ENCODE peak calls at places on chromosome 16, in six cellular contexts. U is lower leg skin, M is AG04450, G is T-helper 2 cell, J is GM13976, K is ovary. O is an unnamed sample.

GRCh38 chr16:86319871-86320270 is 190.5 kb upstream of the FOXF1 start:
- DNase-seq in U (no peak), G (no peak), K (no peak), J (no peak), M (no peak), O (no peak)

GRCh38 chr16:10862432-10862831 is 14.6 kb upstream of the CIITA start:
- DNase-seq in K (no peak), U (no peak), G (no peak), M (no peak), J (no peak), O (peak; percentile 78)

GRCh38 chr16:67177743-67178699 is 5.7 kb downstream of the MATCAP1 start:
- DNase-seq in U (no peak), J (no peak), M (no peak), G (peak; percentile 48), K (peak; percentile 74), O (peak; percentile 83)

GRCh38 chr16:11799509-11800384 is 2.7 kb upstream of the ZC3H7A start:
- DNase-seq in U (no peak), J (no peak), K (no peak), G (no peak), M (no peak), O (no peak)

GRCh38 chr16:27991876-27992275 is 71.6 kb downstream of the GSG1L start:
- DNase-seq in M (no peak), K (no peak), U (no peak), G (no peak), J (no peak), O (no peak)

GRCh38 chr16:12896562-12896961 is 4.8 kb upstream of the SHISA9 start:
- DNase-seq in K (no peak), M (no peak), J (peak; percentile 27), U (no peak), G (no peak), O (no peak)

GRCh38 chr16:69563605-69564580 is 1.9 kb upstream of the NFAT5 start:
- DNase-seq in K (no peak), U (no peak), G (peak; percentile 60), J (peak; percentile 64), M (no peak), O (no peak)

GRCh38 chr16:3259829-3260228 is 3.4 kb upstream of the MEFV start:
- DNase-seq in K (no peak), J (no peak), U (no peak), M (no peak), G (no peak), O (no peak)

GRCh38 chr16:67563708-67564468 is 1.6 kb downstream of the CTCF start:
- DNase-seq in G (peak; percentile 27), U (peak; percentile 91), M (peak; percentile 57), K (no peak), J (no peak), O (peak; percentile 62)

GRCh38 chr16:67430504-67431076 is 331 bp upstream of the HSD11B2 start:
- DNase-seq in U (no peak), M (no peak), K (peak; percentile 66), J (no peak), G (no peak), O (no peak)

GRCh38 chr16:8729779-8730334 is 55.4 kb downstream of the ABAT start:
- DNase-seq in M (no peak), G (no peak), J (no peak), U (no peak), K (no peak), O (no peak)

GRCh38 chr16:29857133-29857760 is 5.8 kb downstream of the CDIPT start:
- DNase-seq in K (no peak), J (no peak), U (no peak), M (no peak), G (no peak), O (no peak)

GRCh38 chr16:85570213-85570734 is 42.8 kb upstream of the GSE1 start:
- DNase-seq in K (no peak), J (peak; percentile 58), U (no peak), M (no peak), G (peak; percentile 36), O (no peak)

GRCh38 chr16:17258848-17259713 is 211.7 kb downstream of the XYLT1 start:
- DNase-seq in G (no peak), U (no peak), M (no peak), K (no peak), J (peak; percentile 83), O (peak; percentile 29)

GRCh38 chr16:80841231-80841630 is 36.8 kb upstream of the CDYL2 start:
- DNase-seq in K (no peak), J (no peak), U (no peak), M (no peak), G (no peak), O (no peak)

GRCh38 chr16:88274847-88275246 is 107.9 kb upstream of the ZNF469 start:
- DNase-seq in G (no peak), J (no peak), K (peak; percentile 31), M (no peak), U (peak; percentile 79), O (no peak)

GRCh38 chr16:85554114-85554790 is 58.9 kb upstream of the GSE1 start:
- DNase-seq in M (no peak), J (peak; percentile 92), K (peak; percentile 65), U (peak; percentile 95), G (peak; percentile 86), O (peak; percentile 83)

GRCh38 chr16:48556913-48557351 is 53.0 kb downstream of the N4BP1 start:
- DNase-seq in M (peak; percentile 49), K (no peak), U (no peak), G (no peak), J (peak; percentile 40), O (no peak)

GRCh38 chr16:1825864-1826690 is 548 bp downstream of the HAGH start:
- DNase-seq in J (peak; percentile 89), K (no peak), U (peak; percentile 80), M (peak; percentile 8), G (peak; percentile 76), O (no peak)

GRCh38 chr16:55487048-55487803 is 8.2 kb downstream of the MMP2 start:
- DNase-seq in G (no peak), U (peak; percentile 94), K (peak; percentile 57), M (peak; percentile 76), J (no peak), O (no peak)

GRCh38 chr16:87602821-87603683 is 744 bp downstream of the JPH3 start:
- DNase-seq in G (no peak), J (no peak), K (no peak), U (no peak), M (no peak), O (no peak)

GRCh38 chr16:70253291-70254094 is 1.8 kb upstream of the EXOSC6 start:
- DNase-seq in G (no peak), K (no peak), U (peak; percentile 76), M (no peak), J (peak; percentile 48), O (no peak)

GRCh38 chr16:68760671-68761275 is 23.7 kb downstream of the CDH1 start:
- DNase-seq in U (no peak), G (no peak), K (no peak), M (no peak), J (peak; percentile 72), O (no peak)

GRCh38 chr16:49355923-49356665 is 17.5 kb upstream of the C16orf78 start:
- DNase-seq in K (no peak), J (no peak), G (no peak), M (no peak), U (peak; percentile 71), O (peak; percentile 34)

GRCh38 chr16:24700549-24701392 is 28.7 kb upstream of the TNRC6A start:
- DNase-seq in J (no peak), U (peak; percentile 89), M (peak; percentile 94), K (peak; percentile 73), G (no peak), O (peak; percentile 80)

GRCh38 chr16:85123891-85124635 is 11.8 kb upstream of the CIBAR2 start:
- DNase-seq in U (peak; percentile 93), G (no peak), K (no peak), J (no peak), M (peak; percentile 68), O (peak; percentile 49)

GRCh38 chr16:84391151-84391873 is 23.0 kb downstream of the ATP2C2 start:
- DNase-seq in U (no peak), M (no peak), K (no peak), J (no peak), G (no peak), O (no peak)

GRCh38 chr16:75044800-75045361 is 46.1 kb downstream of the ZNRF1 start:
- DNase-seq in G (no peak), J (no peak), U (peak; percentile 87), M (no peak), K (peak; percentile 46), O (peak; percentile 64)

O was measured in lung.